ENCODE peak calls at places on chromosomes 2 and 18, in eight cellular contexts. C is spleen; W is dorsolateral prefrontal cortex; O is colonic mucosa; B is lower lobe of right lung; D is WERI-Rb-1; E is CD8-positive, alpha-beta T cell; F is bronchial epithelial cell. L is an unnamed sample. For H3K27me3, the result is how much of the 10 kb centered on the place peaks cover.

GRCh38 chr2:30373881-30374302 is 73.2 kb upstream of the LCLAT1 start:
- DNase-seq in O (no peak), B (no peak), C (no peak), D (peak), F (peak), W (no peak), E (no peak), L (no peak)

GRCh38 chr2:151575338-151575737 is 158.9 kb downstream of the NEB start:
- DNase-seq in W (no peak), C (no peak), F (peak), E (no peak), O (no peak), D (no peak), B (no peak), L (no peak)

GRCh38 chr2:177573120-177573519 is 180.5 kb downstream of the AGPS start:
- DNase-seq in E (no peak), D (no peak), W (no peak), C (no peak), O (no peak), F (peak), B (no peak), L (peak)

GRCh38 chr2:241703128-241703604 is 1.3 kb downstream of the ING5 start:
- DNase-seq in O (no peak), W (peak), B (no peak), C (no peak), F (no peak), D (no peak), E (no peak), L (no peak)

GRCh38 chr18:37298816-37299215 is 266.8 kb downstream of the CELF4 start:
- DNase-seq in O (no peak), W (no peak), C (no peak), B (no peak), D (no peak), E (no peak), F (no peak), L (no peak)

GRCh38 chr18:3332376-3332775 is 70.4 kb downstream of the MYL12B start:
- DNase-seq in W (no peak), D (no peak), F (no peak), B (no peak), C (no peak), O (no peak), E (no peak), L (no peak)

GRCh38 chr2:159713691-159714585 is 1.6 kb downstream of the MARCHF7 start:
- DNase-seq in O (no peak), W (no peak), E (no peak), F (peak), B (no peak), D (no peak), C (no peak), L (no peak)

GRCh38 chr2:215973954-215974699 is 39.2 kb downstream of the MREG start:
- DNase-seq in F (peak), D (no peak), E (no peak), B (no peak), C (no peak), O (peak), W (peak), L (peak)

GRCh38 chr2:190534310-190535118 is at the start of gene NEMP2:
- DNase-seq in E (peak), W (peak), C (peak), D (peak), O (peak), B (peak), F (no peak), L (no peak)

GRCh38 chr2:37526323-37526722 is 145.1 kb downstream of the CDC42EP3 start:
- DNase-seq in D (no peak), O (no peak), F (peak), W (no peak), C (no peak), E (no peak), B (no peak), L (no peak)

GRCh38 chr18:63963610-63964256 is 6.1 kb upstream of the SERPINB8 start:
- DNase-seq in D (peak), F (peak), C (no peak), W (peak), O (peak), E (peak), B (no peak), L (no peak)

DNA sequence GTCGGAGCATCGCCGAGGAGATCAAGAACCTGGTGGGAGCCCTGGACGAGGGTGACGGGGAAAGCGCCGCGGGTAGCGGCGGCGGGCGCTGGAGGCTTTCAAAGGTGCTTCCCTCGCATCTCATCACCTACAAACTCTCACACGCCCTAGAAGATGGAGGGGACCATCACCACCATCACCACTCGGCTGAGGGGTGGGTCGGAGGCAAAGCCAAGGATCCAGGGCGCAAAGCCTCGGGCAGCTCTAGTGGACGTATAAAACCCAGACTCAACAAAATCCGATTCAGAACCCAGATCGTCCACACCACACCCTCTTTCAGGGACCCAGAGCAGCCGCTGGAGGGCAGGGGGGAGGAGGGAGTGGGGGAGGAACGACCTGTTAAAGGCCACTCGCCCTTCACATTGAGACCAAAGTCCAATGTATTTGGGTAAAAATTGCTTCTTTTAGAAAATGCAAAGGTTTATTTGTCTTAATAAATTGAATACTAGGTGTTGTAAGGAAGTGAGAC is 1.5 kb downstream of the SOWAHC start:
- DNase-seq in D (no peak), F (no peak), W (no peak), O (peak), B (no peak), C (no peak), E (no peak), L (no peak)
- TF ChIP-seq CTCF in D (no peak), F (peak), W (no peak), O (no peak), B (no peak), C (no peak), E (no peak), L (peak)

DNA sequence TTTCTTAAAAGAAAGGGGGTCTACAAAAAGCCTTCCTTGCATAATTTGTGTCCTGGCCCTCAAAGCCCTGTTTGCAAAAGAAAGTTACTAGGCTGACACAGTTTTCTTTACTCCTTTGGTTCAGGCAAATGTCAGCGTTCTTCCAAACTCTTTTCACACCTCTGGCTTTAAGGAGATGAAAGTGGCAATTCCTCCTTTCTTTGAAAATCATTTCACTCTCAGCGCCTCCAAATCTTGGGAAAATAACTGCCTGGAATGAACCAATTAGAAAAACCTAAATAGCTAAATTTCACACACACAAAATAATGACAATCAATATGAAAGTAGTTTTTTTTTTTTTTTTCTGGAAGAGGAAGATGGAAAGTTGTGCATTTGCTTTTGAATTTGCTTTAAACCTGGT is 1.6 kb downstream of the MEIS1 start:
- DNase-seq in D (no peak), F (no peak), B (no peak), W (no peak), O (no peak), E (no peak), C (no peak), L (no peak)
- H3K4me3 ChIP-seq in D (peak), F (peak), B (peak), W (peak), O (peak), E (no peak), C (peak), L (peak)

GRCh38 chr2:174331731-174332606 is 2.8 kb upstream of the SP9 start:
- DNase-seq in E (no peak), D (peak), F (no peak), O (no peak), W (no peak), C (no peak), B (no peak), L (no peak)
- H3K27me3 ChIP-seq in E (half or more), D (under half), F (half or more), O (half or more), W (half or more), C (half or more), B (half or more), L (half or more)

GRCh38 chr2:54723300-54724149 is at the start of gene EML6:
- DNase-seq in W (peak), D (peak), F (peak), O (peak), E (peak), B (peak), C (peak), L (peak)
- TF ChIP-seq CTCF in W (no peak), D (peak), F (peak), O (no peak), E (no peak), B (peak), C (peak), L (no peak)

GRCh38 chr2:238126775-238127164 is 11.7 kb upstream of the KLHL30 start:
- DNase-seq in W (no peak), C (no peak), F (no peak), O (no peak), D (no peak), E (no peak), B (no peak), L (no peak)
- H3K4me3 ChIP-seq in W (no peak), C (no peak), F (no peak), O (no peak), D (no peak), E (no peak), B (no peak), L (no peak)

GRCh38 chr2:174465327-174465726 is 21.5 kb downstream of the GPR155 start:
- DNase-seq in W (no peak), O (no peak), B (no peak), F (no peak), C (no peak), D (peak), E (no peak), L (no peak)

DNA sequence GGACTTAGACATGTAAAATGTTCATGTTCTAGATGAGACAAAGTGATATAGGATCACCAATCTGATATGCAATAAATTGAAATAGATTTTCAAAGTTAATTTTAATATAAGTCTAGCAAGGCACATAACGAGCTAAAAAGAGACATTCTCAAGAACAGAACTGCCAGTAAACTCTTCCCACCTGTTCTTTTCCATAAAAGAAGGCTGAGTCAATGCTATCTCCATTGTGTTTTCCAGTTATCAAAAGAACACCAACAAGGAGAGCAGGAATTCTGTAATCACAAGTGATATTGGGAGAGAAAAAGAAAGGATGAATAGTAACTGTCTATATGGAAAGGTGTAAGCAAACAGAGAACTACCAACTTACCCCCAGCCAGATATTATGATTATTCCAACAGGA is 25.6 kb downstream of the GPR155 start:
- DNase-seq in O (no peak), F (no peak), B (no peak), E (no peak), D (no peak), C (no peak), W (no peak), L (no peak)
- H3K27me3 ChIP-seq in O (under half), F (under half), B (under half), E (under half), D (under half), C (under half), W (under half), L (under half)

L was measured in kidney epithelial cell.